ENCODE peak calls at places on chromosomes 5 and 9, in nine cellular contexts. E is endodermal cell, S is HepG2, C is GM23338, N is AG04450, V is adrenal gland, W is breast epithelium, G is body of pancreas, Q is heart right ventricle. H is an unnamed sample.

GRCh38 chr5:176530406-176530982 is 6.7 kb downstream of the RNF44 start:
- DNase-seq in V (no peak), N (no peak), C (no peak), W (no peak), Q (no peak), G (no peak), E (peak; percentile 43), S (no peak), H (no peak)

GRCh38 chr5:67255881-67256280 is 59.3 kb upstream of the CD180 start:
- DNase-seq in G (no peak), S (no peak), N (no peak), V (no peak), E (no peak), C (no peak), W (no peak), Q (no peak), H (no peak)

GRCh38 chr9:8649157-8649556 is 849.6 kb upstream of the DMAC1 start:
- DNase-seq in V (no peak), G (no peak), E (no peak), S (no peak), N (no peak), C (no peak), W (no peak), Q (no peak), H (no peak)

GRCh38 chr5:91178461-91178860 is 204.7 kb downstream of the ARRDC3 start:
- DNase-seq in N (no peak), G (no peak), C (no peak), V (no peak), S (no peak), E (no peak), Q (no peak), W (no peak), H (no peak)

GRCh38 chr5:36692791-36693763 is 86.7 kb downstream of the SLC1A3 start:
- DNase-seq in Q (peak; percentile 77), C (peak; percentile 96), N (peak; percentile 43), G (peak; percentile 71), V (peak; percentile 82), E (peak; percentile 97), W (peak; percentile 70), S (peak; percentile 36), H (peak; percentile 66)

GRCh38 chr5:102867999-102868662 is 113.0 kb downstream of the PAM start:
- DNase-seq in S (no peak), W (no peak), V (no peak), G (no peak), Q (no peak), C (no peak), N (no peak), E (no peak), H (peak; percentile 38)

GRCh38 chr9:31335529-31336234 is 1048.8 kb upstream of the ACO1 start:
- DNase-seq in V (no peak), S (no peak), E (no peak), G (no peak), W (no peak), N (no peak), C (no peak), Q (no peak), H (no peak)

GRCh38 chr5:375921-376871 is 54.7 kb downstream of the AHRR start:
- DNase-seq in V (peak; percentile 34), C (no peak), S (no peak), N (no peak), E (peak; percentile 51), Q (peak; percentile 2), W (peak; percentile 6), G (no peak), H (no peak)

GRCh38 chr5:149633671-149634350 is 52.5 kb downstream of the ARHGEF37 start:
- DNase-seq in G (no peak), V (no peak), S (no peak), N (peak; percentile 11), E (no peak), C (no peak), W (no peak), Q (no peak), H (peak; percentile 38)

GRCh38 chr5:124126504-124127240 is 614.7 kb downstream of the CSNK1G3 start:
- DNase-seq in Q (no peak), E (no peak), C (no peak), G (no peak), S (no peak), V (no peak), W (no peak), N (no peak), H (no peak)

GRCh38 chr9:110502842-110503241 is 76.7 kb downstream of the SVEP1 start:
- DNase-seq in N (no peak), E (no peak), G (no peak), V (no peak), W (no peak), S (no peak), Q (no peak), C (no peak), H (no peak)

GRCh38 chr5:31824886-31825774 is 186.2 kb downstream of the PDZD2 start:
- DNase-seq in S (peak; percentile 41), W (peak; percentile 34), V (peak; percentile 75), C (peak; percentile 89), N (peak; percentile 10), Q (peak; percentile 61), G (peak; percentile 41), E (peak; percentile 85), H (peak; percentile 61)

GRCh38 chr5:91384671-91385430 is 1.7 kb upstream of the ARRDC3 start:
- DNase-seq in S (peak; percentile 90), G (peak; percentile 53), V (no peak), E (peak; percentile 66), Q (peak; percentile 76), W (peak; percentile 38), N (peak; percentile 67), C (peak; percentile 95), H (peak; percentile 78)

GRCh38 chr5:73357576-73357975 is 91.0 kb downstream of the FOXD1 start:
- DNase-seq in C (no peak), V (no peak), S (no peak), N (no peak), Q (no peak), E (no peak), W (no peak), G (no peak), H (no peak)

DNA sequence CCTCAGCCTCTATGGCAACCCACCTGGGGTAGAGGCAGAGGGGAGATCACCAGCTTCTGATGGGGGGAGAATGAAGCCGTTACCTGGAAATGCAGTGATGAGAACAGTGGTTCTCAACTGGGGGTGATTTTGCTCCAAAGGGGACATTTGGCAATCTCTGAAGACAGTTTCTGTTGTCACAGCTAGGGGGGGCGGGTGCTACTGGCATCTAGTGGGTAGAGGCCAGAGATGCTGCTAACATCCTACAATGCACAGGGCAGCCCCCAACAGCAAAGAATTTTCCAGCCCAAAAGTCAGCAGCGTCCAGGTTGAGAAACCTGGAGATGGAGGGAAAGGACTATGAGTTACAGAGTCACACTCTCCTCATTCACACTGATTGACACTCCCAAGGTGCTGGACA is 84.5 kb downstream of the FGF1 start:
- DNase-seq in N (no peak), E (peak; percentile 74), G (no peak), Q (no peak), S (no peak), W (no peak), C (peak; percentile 60), V (no peak), H (no peak)
- H3K4me3 ChIP-seq in N (no peak overlapping the region), E (no peak overlapping the region), G (no peak overlapping the region), Q (no peak overlapping the region), S (no peak overlapping the region), W (no peak overlapping the region), C (no peak overlapping the region), V (no peak overlapping the region), H (no peak overlapping the region)

GRCh38 chr9:37575921-37576721 is at the start of gene FBXO10:
- DNase-seq in V (peak; percentile 83), W (peak; percentile 39), Q (peak; percentile 66), C (peak; percentile 90), N (no peak), S (no peak), E (peak; percentile 91), G (peak; percentile 72), H (peak; percentile 47)

GRCh38 chr9:37574996-37575395 is 1.2 kb downstream of the FBXO10 start:
- DNase-seq in Q (no peak), W (no peak), G (no peak), C (no peak), S (no peak), V (no peak), N (no peak), E (no peak), H (no peak)

GRCh38 chr9:37574241-37574721 is 1.9 kb downstream of the FBXO10 start:
- DNase-seq in E (no peak), V (no peak), Q (no peak), G (no peak), W (no peak), S (no peak), N (no peak), C (peak; percentile 32), H (peak; percentile 47)

GRCh38 chr9:37575511-37575914 is 667 bp downstream of the FBXO10 start:
- DNase-seq in G (no peak), V (no peak), C (peak; percentile 19), N (no peak), Q (no peak), S (no peak), W (no peak), E (no peak), H (no peak)
- H3K27ac ChIP-seq in G (peak overlapping the region; percentile 75), V (peak overlapping the region; percentile 79), C (peak overlapping the region; percentile 19), N (peak overlapping the region; percentile 68), Q (peak overlapping the region; percentile 79), S (no peak overlapping the region), W (peak overlapping the region; percentile 83), E (peak overlapping the region; percentile 88), H (peak overlapping the region; percentile 55)

DNA sequence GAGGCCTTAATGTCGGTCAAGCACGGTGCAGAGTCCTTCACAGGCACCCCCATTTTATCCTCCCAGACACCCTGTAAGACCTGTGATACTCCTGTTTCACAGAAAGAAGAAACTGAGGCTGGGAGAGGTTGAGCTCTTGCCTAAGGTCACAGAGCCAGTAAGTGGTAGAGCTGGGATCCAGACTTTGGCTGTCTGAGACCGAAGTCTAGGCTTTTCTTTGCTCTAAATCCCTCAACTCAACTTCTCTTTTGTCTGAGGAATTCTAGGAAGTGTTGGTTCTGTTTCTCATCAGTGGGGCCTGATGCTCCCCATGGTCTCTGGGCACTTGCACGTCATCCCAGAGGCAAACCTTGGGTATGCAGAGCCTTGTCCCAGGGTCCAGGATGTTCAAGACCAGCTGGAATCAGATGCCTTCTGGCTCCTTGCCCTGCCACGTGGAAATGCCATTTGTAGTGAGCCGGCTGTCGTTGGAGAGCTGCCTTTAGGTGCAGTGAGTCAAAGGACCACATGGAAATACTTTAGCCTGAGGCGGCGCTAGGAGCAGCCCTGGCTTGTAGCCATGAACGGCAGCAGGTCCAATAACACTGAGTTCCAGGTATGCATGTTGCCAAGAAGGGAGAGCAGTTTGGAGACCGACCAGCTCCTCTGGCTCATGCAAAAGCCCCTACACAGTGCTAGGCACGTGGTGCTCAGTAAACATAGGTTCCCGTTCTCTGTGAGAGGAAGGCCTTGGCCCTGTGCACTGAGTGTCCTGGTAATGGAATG is 9.2 kb downstream of the DCANP1 start:
- DNase-seq in G (peak; percentile 46), C (no peak), S (peak; percentile 34), Q (peak; percentile 80), V (peak; percentile 89), W (no peak), N (peak; percentile 92), E (peak; percentile 55), H (peak; percentile 85)
- TF ChIP-seq CTCF in G (no peak), C (no peak), S (no peak), Q (peak; percentile 16), V (no peak), W (no peak), N (peak; percentile 21), E (peak; percentile 17), H (no peak)

DNA sequence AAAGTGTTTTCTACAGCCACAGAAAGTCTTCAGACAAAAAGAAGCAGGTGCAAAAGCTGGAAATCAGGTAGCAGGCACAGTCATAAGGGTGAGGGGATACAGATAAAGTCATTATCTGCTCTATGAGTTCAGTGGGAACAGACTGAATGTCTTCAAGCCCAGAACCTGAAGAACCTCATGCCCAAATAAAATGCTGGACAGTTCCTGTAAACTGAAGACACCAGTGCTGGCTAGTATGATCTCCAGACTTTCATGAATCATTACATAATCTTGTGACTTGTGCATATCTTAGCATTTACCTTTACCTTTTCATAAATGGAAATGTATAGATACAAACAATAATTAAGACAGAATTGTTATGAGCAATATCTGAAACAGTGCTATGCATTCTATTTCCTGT is 728.7 kb downstream of the DNAH5 start:
- DNase-seq in V (no peak), N (no peak), S (no peak), W (no peak), C (no peak), Q (no peak), G (no peak), E (no peak), H (no peak)
- H3K4me3 ChIP-seq in V (no peak overlapping the region), N (no peak overlapping the region), S (no peak overlapping the region), W (no peak overlapping the region), C (no peak overlapping the region), Q (no peak overlapping the region), G (no peak overlapping the region), E (peak overlapping the region; percentile 6), H (no peak overlapping the region)

H was measured in brain microvascular endothelial cell.